ENCODE peak calls at places on chromosomes 3 and 15, in five cellular contexts. U, V, K, S and E are unnamed samples.

GRCh38 chr3:20924646-20925395 is 738.8 kb upstream of the SGO1 start:
- DNase-seq in U (no peak), V (no peak), K (no peak), S (no peak), E (no peak)

GRCh38 chr3:146110156-146110555 is 50.8 kb downstream of the PLOD2 start:
- DNase-seq in U (no peak), V (no peak), K (no peak), S (no peak), E (no peak)

GRCh38 chr15:72285402-72285801 is 13.0 kb upstream of the PARP6 start:
- DNase-seq in U (no peak), V (no peak), K (no peak), S (no peak), E (no peak)

GRCh38 chr15:68821190-68821897 is 649 bp upstream of the ANP32A start:
- DNase-seq in U (no peak), V (no peak), K (peak; percentile 36), S (no peak), E (peak; percentile 5)

GRCh38 chr3:78900426-78900825 is 867.4 kb downstream of the ROBO1 start:
- DNase-seq in U (no peak), V (no peak), K (no peak), S (peak; percentile 52), E (no peak)

GRCh38 chr3:71251156-71251775 is 332.3 kb downstream of the FOXP1 start:
- DNase-seq in U (no peak), V (no peak), K (no peak), S (peak; percentile 96), E (peak; percentile 87)

GRCh38 chr3:97883736-97884135 is 61.9 kb downstream of the CRYBG3 start:
- DNase-seq in U (no peak), V (no peak), K (no peak), S (no peak), E (peak; percentile 64)

GRCh38 chr3:142846779-142847577 is 41.9 kb downstream of the PCOLCE2 start:
- DNase-seq in U (no peak), V (no peak), K (no peak), S (no peak), E (no peak)

GRCh38 chr15:74128785-74129350 is 1.5 kb upstream of the ISLR2 start:
- DNase-seq in U (no peak), V (no peak), K (peak; percentile 30), S (no peak), E (no peak)

GRCh38 chr15:57685719-57686118 is 20.8 kb upstream of the POLR2M start:
- DNase-seq in U (no peak), V (no peak), K (no peak), S (no peak), E (no peak)

GRCh38 chr3:186888569-186888968 is 41.8 kb upstream of the ST6GAL1 start:
- DNase-seq in U (no peak), V (no peak), K (no peak), S (no peak), E (peak; percentile 52)

GRCh38 chr3:126961791-126962461 is 21.0 kb upstream of the PLXNA1 start:
- DNase-seq in U (no peak), V (no peak), K (no peak), S (no peak), E (no peak)

GRCh38 chr3:39290255-39290654 is 10.4 kb upstream of the CX3CR1 start:
- DNase-seq in U (no peak), V (peak; percentile 34), K (no peak), S (no peak), E (peak; percentile 21)

GRCh38 chr3:37753428-37753827 is 108.3 kb upstream of the CTDSPL start:
- DNase-seq in U (no peak), V (no peak), K (no peak), S (peak; percentile 6), E (no peak)

GRCh38 chr3:42080452-42080872 is 10.7 kb upstream of the TRAK1 start:
- DNase-seq in U (no peak), V (no peak), K (no peak), S (peak; percentile 79), E (no peak)

GRCh38 chr3:128112406-128112968 is 11.1 kb downstream of the RUVBL1 start:
- DNase-seq in U (no peak), V (no peak), K (no peak), S (peak; percentile 94), E (peak; percentile 92)

GRCh38 chr3:172388412-172389078 is 59.7 kb downstream of the GHSR start:
- DNase-seq in U (no peak), V (no peak), K (no peak), S (no peak), E (no peak)

GRCh38 chr3:103195201-103195600 is 760.4 kb downstream of the ZPLD1 start:
- DNase-seq in U (no peak), V (no peak), K (no peak), S (no peak), E (no peak)

GRCh38 chr3:43732747-43733425 is 42.1 kb downstream of the ABHD5 start:
- DNase-seq in U (no peak), V (no peak), K (no peak), S (no peak), E (no peak)

GRCh38 chr3:74409066-74409465 is 205.4 kb downstream of the CNTN3 start:
- DNase-seq in U (no peak), V (no peak), K (no peak), S (no peak), E (no peak)

GRCh38 chr3:157602424-157602823 is 99.2 kb upstream of the VEPH1 start:
- DNase-seq in U (no peak), V (no peak), K (no peak), S (no peak), E (no peak)

GRCh38 chr3:195895900-195896360 is 12.4 kb downstream of the TNK2 start:
- DNase-seq in U (no peak), V (peak; percentile 83), K (peak; percentile 81), S (no peak), E (peak; percentile 24)

GRCh38 chr15:82646250-82647044 is 716 bp downstream of the CPEB1 start:
- DNase-seq in U (no peak), V (no peak), K (no peak), S (no peak), E (no peak)

GRCh38 chr3:166752214-166752613 is 627.9 kb downstream of the ZBBX start:
- DNase-seq in U (no peak), V (no peak), K (no peak), S (no peak), E (no peak)

GRCh38 chr15:47685141-47685870 is 32.0 kb upstream of the SEMA6D start:
- DNase-seq in U (no peak), V (no peak), K (no peak), S (no peak), E (no peak)

GRCh38 chr15:100245855-100246254 is 95.9 kb downstream of the ADAMTS17 start:
- DNase-seq in U (no peak), V (no peak), K (no peak), S (no peak), E (no peak)

GRCh38 chr3:126921425-126921824 is 61.5 kb upstream of the PLXNA1 start:
- DNase-seq in U (no peak), V (no peak), K (no peak), S (no peak), E (peak; percentile 84)

GRCh38 chr15:63892794-63893441 is 59.2 kb upstream of the HERC1 start:
- DNase-seq in U (no peak), V (no peak), K (no peak), S (no peak), E (no peak)

GRCh38 chr3:180189310-180189648 is 152.5 kb upstream of the PEX5L start:
- DNase-seq in U (no peak), V (no peak), K (no peak), S (no peak), E (no peak)

GRCh38 chr3:15479602-15480248 is 41.8 kb downstream of the COLQ start:
- DNase-seq in U (no peak), V (no peak), K (no peak), S (no peak), E (no peak)

GRCh38 chr15:74863239-74864056 is 9.7 kb downstream of the SCAMP2 start:
- DNase-seq in U (no peak), V (no peak), K (no peak), S (peak; percentile 40), E (peak; percentile 33)

GRCh38 chr3:101223016-101223415 is 97.4 kb downstream of the IMPG2 start:
- DNase-seq in U (no peak), V (no peak), K (no peak), S (peak; percentile 39), E (no peak)

GRCh38 chr15:63811942-63812341 is 21.8 kb downstream of the HERC1 start:
- DNase-seq in U (no peak), V (no peak), K (no peak), S (no peak), E (no peak)

GRCh38 chr3:126450219-126450618 is 25.5 kb downstream of the ZXDC start:
- DNase-seq in U (no peak), V (no peak), K (no peak), S (no peak), E (no peak)